ENCODE peak calls at places on chromosomes 2 and 18, in seven cellular contexts. X is adrenal gland, C is mucosa of gallbladder, L is lung microvascular endothelial cell, U is MV-4-11, Z is HTR-8/SVneo, N is sciatic nerve. E is an unnamed sample.

GRCh38 chr2:31240406-31241365 is 6.7 kb downstream of the EHD3 start:
- DNase-seq in X (no peak), C (no peak), L (no peak), U (no peak), Z (no peak), N (no peak), E (no peak)

GRCh38 chr18:31043709-31044108 is 1.2 kb upstream of the DSC3 start:
- DNase-seq in X (no peak), C (no peak), L (no peak), U (no peak), Z (no peak), N (no peak), E (no peak)

GRCh38 chr2:9780368-9781130 is 62.7 kb upstream of the TAF1B start:
- DNase-seq in X (no peak), C (no peak), L (no peak), U (peak; percentile 89), Z (no peak), N (no peak), E (no peak)

GRCh38 chr18:21760321-21760720 is 19.7 kb downstream of the MIB1 start:
- DNase-seq in X (no peak), C (no peak), L (no peak), U (no peak), Z (no peak), N (no peak), E (no peak)

GRCh38 chr2:128967666-128968065 is 649.0 kb upstream of the HS6ST1 start:
- DNase-seq in X (no peak), C (no peak), L (no peak), U (no peak), Z (no peak), N (no peak), E (no peak)

GRCh38 chr2:70431948-70432347 is 121.7 kb downstream of the TGFA start:
- DNase-seq in X (no peak), C (no peak), L (peak; percentile 17), U (no peak), Z (no peak), N (no peak), E (no peak)

GRCh38 chr2:27992787-27993747 is 102.5 kb downstream of the BABAM2 start:
- DNase-seq in X (no peak), C (no peak), L (peak; percentile 33), U (peak; percentile 92), Z (peak; percentile 74), N (no peak), E (no peak)

GRCh38 chr18:44826418-44827259 is 146.0 kb downstream of the SETBP1 start:
- DNase-seq in X (peak; percentile 69), C (peak; percentile 87), L (peak; percentile 27), U (peak; percentile 12), Z (no peak), N (peak; percentile 81), E (no peak)

GRCh38 chr2:203846490-203847105 is 21.0 kb upstream of the CTLA4 start:
- DNase-seq in X (no peak), C (no peak), L (peak; percentile 23), U (no peak), Z (no peak), N (no peak), E (no peak)

GRCh38 chr2:95021847-95022246 is 3.7 kb upstream of the MAL start:
- DNase-seq in X (no peak), C (no peak), L (no peak), U (no peak), Z (no peak), N (no peak), E (no peak)

GRCh38 chr2:162706770-162707169 is 131.8 kb downstream of the KCNH7 start:
- DNase-seq in X (no peak), C (no peak), L (no peak), U (no peak), Z (no peak), N (no peak), E (no peak)

GRCh38 chr18:12608292-12608691 is 49.6 kb downstream of the SPIRE1 start:
- DNase-seq in X (no peak), C (no peak), L (no peak), U (no peak), Z (no peak), N (no peak), E (no peak)

GRCh38 chr2:42256502-42256901 is 87.3 kb downstream of the EML4 start:
- DNase-seq in X (no peak), C (no peak), L (peak; percentile 33), U (peak; percentile 74), Z (no peak), N (no peak), E (no peak)

GRCh38 chr2:107437807-107438206 is 388.9 kb upstream of the RGPD4 start:
- DNase-seq in X (no peak), C (no peak), L (no peak), U (no peak), Z (no peak), N (no peak), E (no peak)

GRCh38 chr2:236688563-236689392 is 119.2 kb downstream of the ACKR3 start:
- DNase-seq in X (no peak), C (no peak), L (no peak), U (no peak), Z (no peak), N (no peak), E (peak; percentile 51)

GRCh38 chr2:110682267-110682666 is 4.4 kb upstream of the BUB1 start:
- DNase-seq in X (no peak), C (no peak), L (no peak), U (no peak), Z (no peak), N (no peak), E (no peak)

E was measured in spleen.